ENCODE peak calls at places on chromosomes 4 and X, in seven cellular contexts. O, C, Z, P, D, K and Q are unnamed samples.

GRCh38 chr4:138279286-138279685 is 37.1 kb upstream of the SLC7A11 start:
- DNase-seq in Z (no peak), O (no peak), C (no peak), K (no peak), D (no peak), P (no peak), Q (no peak)

GRCh38 chr4:90174622-90175023 is 47.4 kb downstream of the CCSER1 start:
- DNase-seq in C (no peak), P (no peak), Z (no peak), O (no peak), K (no peak), D (no peak), Q (no peak)

GRCh38 chr4:39235021-39235420 is 52.7 kb downstream of the WDR19 start:
- DNase-seq in Z (no peak), P (no peak), C (no peak), D (no peak), O (no peak), K (no peak), Q (no peak)

GRCh38 chr4:21476753-21477152 is 471.8 kb downstream of the KCNIP4 start:
- DNase-seq in Z (no peak), O (no peak), D (no peak), C (peak; percentile 19), P (no peak), K (no peak), Q (no peak)

GRCh38 chr4:152530600-152530999 is 5.3 kb downstream of the FBXW7 start:
- DNase-seq in C (no peak), D (no peak), P (no peak), K (no peak), Z (no peak), O (no peak), Q (no peak)

GRCh38 chrX:107742754-107743191 is 32.8 kb downstream of the TSC22D3 start:
- DNase-seq in K (peak; percentile 64), P (no peak), C (no peak), D (no peak), O (no peak), Z (no peak), Q (no peak)

GRCh38 chr4:167308876-167309275 is 74.6 kb upstream of the SPOCK3 start:
- DNase-seq in O (no peak), C (no peak), K (no peak), Z (no peak), P (no peak), D (no peak), Q (no peak)

GRCh38 chr4:17030543-17030942 is 132.1 kb upstream of the LDB2 start:
- DNase-seq in O (peak; percentile 42), C (peak; percentile 87), Z (no peak), P (no peak), D (no peak), K (no peak), Q (no peak)

GRCh38 chrX:102063445-102064074 is 61.9 kb upstream of the TCEAL2 start:
- DNase-seq in P (no peak), C (no peak), O (no peak), D (no peak), K (no peak), Z (peak; percentile 12), Q (no peak)

GRCh38 chr4:99087887-99088484 is 602 bp downstream of the ADH5 start:
- DNase-seq in C (peak; percentile 95), P (no peak), D (peak; percentile 80), Z (peak; percentile 60), O (peak; percentile 85), K (peak; percentile 71), Q (peak; percentile 60)

GRCh38 chrX:69314436-69315348 is 149.4 kb upstream of the PJA1 start:
- DNase-seq in C (no peak), Z (no peak), O (no peak), P (no peak), K (no peak), D (no peak), Q (no peak)

GRCh38 chrX:39869846-39870601 is 227.7 kb downstream of the BCOR start:
- DNase-seq in Z (no peak), O (no peak), D (no peak), K (no peak), P (peak; percentile 32), C (peak; percentile 28), Q (no peak)

GRCh38 chr4:177696438-177696966 is 254.3 kb upstream of the AGA start:
- DNase-seq in D (no peak), P (no peak), K (no peak), O (no peak), Z (no peak), C (no peak), Q (no peak)

GRCh38 chr4:129218355-129218754 is 122.4 kb downstream of the C4orf33 start:
- DNase-seq in P (no peak), C (peak; percentile 14), D (peak; percentile 25), O (no peak), Z (no peak), K (no peak), Q (no peak)

GRCh38 chr4:6222761-6223292 is 22.5 kb upstream of the JAKMIP1 start:
- DNase-seq in P (no peak), D (peak; percentile 72), Z (no peak), K (no peak), O (no peak), C (no peak), Q (no peak)

GRCh38 chr4:25792200-25792791 is 70.5 kb downstream of the SEL1L3 start:
- DNase-seq in D (no peak), P (no peak), O (no peak), Z (peak; percentile 48), C (peak; percentile 23), K (no peak), Q (no peak)

GRCh38 chrX:65127804-65128203 is 151.6 kb upstream of the ZC4H2 start:
- DNase-seq in C (peak; percentile 29), O (no peak), K (no peak), Z (no peak), D (no peak), P (no peak), Q (no peak)

GRCh38 chr4:113689394-113689793 is 72.1 kb downstream of the CAMK2D start:
- DNase-seq in O (no peak), P (no peak), K (no peak), Z (no peak), C (no peak), D (no peak), Q (no peak)

GRCh38 chr4:37728064-37728463 is 41.9 kb upstream of the RELL1 start:
- DNase-seq in P (no peak), K (no peak), Z (no peak), C (no peak), D (no peak), O (no peak), Q (no peak)

GRCh38 chr4:15100994-15101695 is 98.9 kb downstream of the CPEB2 start:
- DNase-seq in O (no peak), C (peak; percentile 68), D (no peak), K (no peak), Z (no peak), P (no peak), Q (no peak)

GRCh38 chr4:54227261-54228063 is 1.6 kb upstream of the PDGFRA start:
- DNase-seq in P (no peak), K (no peak), Z (no peak), C (peak; percentile 81), O (no peak), D (peak; percentile 19), Q (no peak)

GRCh38 chr4:2596153-2596552 is 59.7 kb downstream of the FAM193A start:
- DNase-seq in D (no peak), K (no peak), Z (no peak), P (no peak), O (no peak), C (no peak), Q (no peak)

GRCh38 chr4:70629469-70630090 is 1.0 kb downstream of the ENAM start:
- DNase-seq in D (no peak), O (no peak), Z (no peak), K (no peak), C (no peak), P (no peak), Q (no peak)

GRCh38 chr4:99506781-99507180 is 4.0 kb upstream of the C4orf17 start:
- DNase-seq in Z (no peak), D (no peak), O (no peak), P (no peak), K (no peak), C (no peak), Q (no peak)

GRCh38 chr4:102717448-102718092 is 43.2 kb downstream of the MANBA start:
- DNase-seq in P (no peak), C (no peak), K (no peak), Z (no peak), O (no peak), D (no peak), Q (no peak)

GRCh38 chr4:139951051-139951450 is 202.9 kb downstream of the MAML3 start:
- DNase-seq in D (no peak), P (no peak), C (peak; percentile 61), Z (no peak), O (no peak), K (no peak), Q (no peak)

GRCh38 chr4:3255611-3256186 is 6.7 kb downstream of the MSANTD1 start:
- DNase-seq in O (no peak), Z (no peak), D (no peak), K (peak; percentile 53), C (no peak), P (no peak), Q (peak; percentile 12)

GRCh38 chrX:119459181-119459580 is 9.1 kb upstream of the SLC25A5 start:
- DNase-seq in D (no peak), O (no peak), K (no peak), P (no peak), C (peak; percentile 69), Z (no peak), Q (no peak)

GRCh38 chr4:20883231-20883630 is 183.0 kb downstream of the PACRGL start:
- DNase-seq in P (no peak), C (no peak), O (no peak), K (no peak), D (no peak), Z (no peak), Q (no peak)

GRCh38 chrX:10254746-10255145 is 98.0 kb downstream of the CLCN4 start:
- DNase-seq in K (no peak), O (no peak), D (no peak), Z (no peak), C (peak; percentile 28), P (no peak), Q (no peak)

GRCh38 chrX:136636121-136636520 is 11.8 kb upstream of the CD40LG start:
- DNase-seq in D (no peak), Z (no peak), O (no peak), C (no peak), K (no peak), P (no peak), Q (no peak)

GRCh38 chr4:8316911-8317351 is 47.4 kb downstream of the HTRA3 start:
- DNase-seq in D (no peak), K (no peak), C (no peak), Z (no peak), P (no peak), O (no peak), Q (no peak)

GRCh38 chr4:127759893-127760292 is 22.2 kb upstream of the HSPA4L start:
- DNase-seq in Z (no peak), O (no peak), P (no peak), D (no peak), C (peak; percentile 3), K (no peak), Q (no peak)

GRCh38 chrX:39645059-39645895 is 452.5 kb downstream of the BCOR start:
- DNase-seq in P (no peak), D (no peak), O (peak; percentile 49), C (peak; percentile 92), K (peak; percentile 76), Z (no peak), Q (peak; percentile 64)

GRCh38 chrX:80812176-80812575 is 2.5 kb upstream of the BRWD3 start:
- DNase-seq in C (peak; percentile 42), K (peak; percentile 35), Z (peak; percentile 59), D (peak; percentile 13), O (no peak), P (no peak), Q (peak; percentile 19)

GRCh38 chr4:123443401-123444297 is 47.1 kb downstream of the SPRY1 start:
- DNase-seq in D (no peak), C (no peak), Z (peak; percentile 30), K (no peak), P (no peak), O (no peak), Q (no peak)

GRCh38 chrX:134236690-134237362 is at the start of gene CCDC160:
- DNase-seq in K (peak; percentile 76), P (no peak), D (peak; percentile 22), C (peak; percentile 27), Z (no peak), O (no peak), Q (peak; percentile 47)